ENCODE peak calls at places on chromosome 1, in ten cellular contexts. One of them, this sample, is unnamed.

GRCh38 chr1:91005285-91005684 is 16.6 kb downstream of the ZNF644 start:
- DNase-seq in adrenal gland: no peak
- DNase-seq in tibial artery: no peak
- DNase-seq in GM23338: no peak
- DNase-seq in colonic mucosa: no peak
- DNase-seq in Peyer's patch: no peak
- DNase-seq in nephron progenitor cell: no peak
- DNase-seq in WTC11: no peak
- DNase-seq in fibroblast of pulmonary artery: no peak
- DNase-seq in cardiac muscle cell: no peak
- DNase-seq in this sample: no peak

GRCh38 chr1:45221716-45222115 is 15.3 kb upstream of the ZSWIM5 start:
- DNase-seq in adrenal gland: no peak
- DNase-seq in tibial artery: no peak
- DNase-seq in GM23338: no peak
- DNase-seq in colonic mucosa: no peak
- DNase-seq in Peyer's patch: no peak
- DNase-seq in nephron progenitor cell: no peak
- DNase-seq in WTC11: no peak
- DNase-seq in fibroblast of pulmonary artery: no peak
- DNase-seq in cardiac muscle cell: no peak
- DNase-seq in this sample: no peak

GRCh38 chr1:67159233-67159632 is 7.0 kb upstream of the IL23R start:
- DNase-seq in adrenal gland: no peak
- DNase-seq in tibial artery: no peak
- DNase-seq in GM23338: no peak
- DNase-seq in colonic mucosa: no peak
- DNase-seq in Peyer's patch: no peak
- DNase-seq in nephron progenitor cell: no peak
- DNase-seq in WTC11: no peak
- DNase-seq in fibroblast of pulmonary artery: no peak
- DNase-seq in cardiac muscle cell: no peak
- DNase-seq in this sample: no peak

GRCh38 chr1:7454895-7455784 is 316.0 kb upstream of the VAMP3 start:
- DNase-seq in adrenal gland: no peak
- DNase-seq in tibial artery: no peak
- DNase-seq in GM23338: no peak
- DNase-seq in colonic mucosa: no peak
- DNase-seq in Peyer's patch: no peak
- DNase-seq in nephron progenitor cell: no peak
- DNase-seq in WTC11: no peak
- DNase-seq in fibroblast of pulmonary artery: no peak
- DNase-seq in cardiac muscle cell: no peak
- DNase-seq in this sample: peak

GRCh38 chr1:154784924-154785531 is 85.1 kb downstream of the KCNN3 start:
- DNase-seq in adrenal gland: no peak
- DNase-seq in tibial artery: peak
- DNase-seq in GM23338: peak
- DNase-seq in colonic mucosa: no peak
- DNase-seq in Peyer's patch: no peak
- DNase-seq in nephron progenitor cell: no peak
- DNase-seq in WTC11: no peak
- DNase-seq in fibroblast of pulmonary artery: peak
- DNase-seq in cardiac muscle cell: no peak
- DNase-seq in this sample: no peak

GRCh38 chr1:156640842-156641706 is 843 bp upstream of the BCAN start:
- DNase-seq in adrenal gland: no peak
- DNase-seq in tibial artery: no peak
- DNase-seq in GM23338: no peak
- DNase-seq in colonic mucosa: no peak
- DNase-seq in Peyer's patch: no peak
- DNase-seq in nephron progenitor cell: no peak
- DNase-seq in WTC11: no peak
- DNase-seq in fibroblast of pulmonary artery: no peak
- DNase-seq in cardiac muscle cell: no peak
- DNase-seq in this sample: no peak

GRCh38 chr1:8040586-8040985 is 14.5 kb upstream of the ERRFI1 start:
- DNase-seq in adrenal gland: peak
- DNase-seq in tibial artery: peak
- DNase-seq in GM23338: no peak
- DNase-seq in colonic mucosa: peak
- DNase-seq in Peyer's patch: no peak
- DNase-seq in nephron progenitor cell: no peak
- DNase-seq in WTC11: no peak
- DNase-seq in fibroblast of pulmonary artery: peak
- DNase-seq in cardiac muscle cell: no peak
- DNase-seq in this sample: peak

GRCh38 chr1:14724234-14724633 is 125.7 kb downstream of the KAZN start:
- DNase-seq in adrenal gland: no peak
- DNase-seq in tibial artery: no peak
- DNase-seq in GM23338: no peak
- DNase-seq in colonic mucosa: no peak
- DNase-seq in Peyer's patch: no peak
- DNase-seq in nephron progenitor cell: no peak
- DNase-seq in WTC11: no peak
- DNase-seq in fibroblast of pulmonary artery: no peak
- DNase-seq in cardiac muscle cell: no peak
- DNase-seq in this sample: no peak

GRCh38 chr1:106937104-106937503 is 119.4 kb upstream of the PRMT6 start:
- DNase-seq in adrenal gland: no peak
- DNase-seq in tibial artery: no peak
- DNase-seq in GM23338: no peak
- DNase-seq in colonic mucosa: no peak
- DNase-seq in Peyer's patch: no peak
- DNase-seq in nephron progenitor cell: no peak
- DNase-seq in WTC11: no peak
- DNase-seq in fibroblast of pulmonary artery: peak
- DNase-seq in cardiac muscle cell: no peak
- DNase-seq in this sample: no peak

DNA sequence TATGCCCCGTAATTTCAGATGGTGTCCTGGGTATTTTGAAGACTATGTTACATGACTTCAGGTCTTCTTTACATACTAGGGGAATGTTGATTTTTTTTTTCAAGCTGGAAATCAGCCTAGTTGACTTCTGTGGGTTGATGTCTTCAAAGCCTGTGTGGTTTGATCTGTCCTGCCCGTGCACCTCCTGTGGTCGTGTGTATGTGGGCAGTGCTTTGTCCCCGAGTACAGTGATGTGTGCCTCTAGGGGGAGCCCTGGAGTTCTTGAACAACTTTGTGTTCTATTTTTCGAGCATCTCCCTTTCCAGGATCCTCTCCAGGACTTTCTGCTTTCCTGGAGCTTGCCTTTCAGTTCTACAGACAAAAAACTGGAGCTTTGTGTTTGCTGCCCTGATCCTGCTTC is 28.9 kb downstream of the OBSCN start:
- DNase-seq in adrenal gland: peak
- DNase-seq in tibial artery: no peak
- DNase-seq in GM23338: peak
- DNase-seq in colonic mucosa: peak
- DNase-seq in Peyer's patch: no peak
- DNase-seq in nephron progenitor cell: no peak
- DNase-seq in WTC11: peak
- DNase-seq in fibroblast of pulmonary artery: peak
- DNase-seq in cardiac muscle cell: peak
- DNase-seq in this sample: peak
- TF ChIP-seq CTCF in adrenal gland: peak
- TF ChIP-seq CTCF in tibial artery: peak
- TF ChIP-seq CTCF in GM23338: peak
- TF ChIP-seq CTCF in colonic mucosa: peak
- TF ChIP-seq CTCF in Peyer's patch: no peak
- TF ChIP-seq CTCF in nephron progenitor cell: peak
- TF ChIP-seq CTCF in WTC11: peak
- TF ChIP-seq CTCF in fibroblast of pulmonary artery: peak
- TF ChIP-seq CTCF in cardiac muscle cell: peak
- TF ChIP-seq CTCF in this sample: no peak

GRCh38 chr1:228457017-228457395 is 30.2 kb upstream of the RNF187 start:
- DNase-seq in adrenal gland: no peak
- DNase-seq in tibial artery: no peak
- DNase-seq in GM23338: no peak
- DNase-seq in colonic mucosa: no peak
- DNase-seq in Peyer's patch: no peak
- DNase-seq in nephron progenitor cell: no peak
- DNase-seq in WTC11: no peak
- DNase-seq in fibroblast of pulmonary artery: no peak
- DNase-seq in cardiac muscle cell: no peak
- DNase-seq in this sample: no peak

GRCh38 chr1:228456252-228457016 is 30.7 kb upstream of the RNF187 start:
- DNase-seq in adrenal gland: no peak
- DNase-seq in tibial artery: no peak
- DNase-seq in GM23338: no peak
- DNase-seq in colonic mucosa: no peak
- DNase-seq in Peyer's patch: no peak
- DNase-seq in nephron progenitor cell: no peak
- DNase-seq in WTC11: no peak
- DNase-seq in fibroblast of pulmonary artery: no peak
- DNase-seq in cardiac muscle cell: no peak
- DNase-seq in this sample: no peak

GRCh38 chr1:228460830-228461229 is 26.4 kb upstream of the RNF187 start:
- DNase-seq in adrenal gland: no peak
- DNase-seq in tibial artery: no peak
- DNase-seq in GM23338: no peak
- DNase-seq in colonic mucosa: no peak
- DNase-seq in Peyer's patch: no peak
- DNase-seq in nephron progenitor cell: no peak
- DNase-seq in WTC11: no peak
- DNase-seq in fibroblast of pulmonary artery: no peak
- DNase-seq in cardiac muscle cell: no peak
- DNase-seq in this sample: no peak

GRCh38 chr1:228457396-228458176 is 29.6 kb upstream of the RNF187 start:
- DNase-seq in adrenal gland: peak
- DNase-seq in tibial artery: peak
- DNase-seq in GM23338: peak
- DNase-seq in colonic mucosa: peak
- DNase-seq in Peyer's patch: peak
- DNase-seq in nephron progenitor cell: peak
- DNase-seq in WTC11: peak
- DNase-seq in fibroblast of pulmonary artery: peak
- DNase-seq in cardiac muscle cell: peak
- DNase-seq in this sample: peak

DNA sequence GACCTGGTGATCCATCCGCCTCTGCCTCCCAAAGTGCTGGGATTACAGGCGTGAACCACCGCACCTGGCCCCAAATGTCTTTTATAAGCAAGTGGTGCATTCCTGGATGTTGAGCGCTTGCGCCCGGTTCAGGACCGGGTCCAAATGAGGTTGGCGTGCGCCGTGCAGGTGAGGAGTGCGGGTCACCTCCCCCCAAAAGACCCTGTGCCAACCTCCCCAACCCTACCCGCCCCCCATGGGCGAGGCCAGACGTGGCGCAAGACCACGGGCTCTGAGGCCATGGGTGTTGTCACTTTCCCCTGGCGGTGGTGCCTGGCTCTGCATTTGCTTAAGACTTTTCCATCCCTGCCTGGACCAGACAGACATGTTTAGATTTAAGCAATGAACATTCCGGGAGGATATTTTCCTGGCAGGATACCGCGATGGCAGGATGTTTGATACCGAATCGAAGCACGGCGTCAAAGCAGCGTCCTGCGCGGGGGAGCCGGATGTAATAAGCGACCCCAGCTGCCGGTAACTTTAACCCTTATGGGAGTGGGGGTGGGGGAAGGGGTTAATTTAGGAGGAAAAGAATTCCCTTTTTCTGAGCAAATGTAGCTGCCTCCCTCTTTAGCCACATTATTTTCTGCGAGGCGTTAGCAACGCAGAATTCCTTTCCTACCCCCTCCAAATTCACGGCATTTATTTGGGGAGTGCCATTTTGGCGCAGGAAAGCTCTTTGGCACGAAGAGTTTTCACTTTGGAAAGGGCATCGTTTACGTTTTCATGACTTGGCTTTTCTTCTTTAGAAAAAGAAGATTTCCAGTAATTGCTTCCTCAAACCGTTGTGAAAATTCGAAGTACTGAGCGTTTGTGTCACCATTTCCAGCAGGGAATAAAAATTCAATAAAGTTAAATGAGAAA is 27.8 kb upstream of the RNF187 start:
- DNase-seq in adrenal gland: peak
- DNase-seq in tibial artery: peak
- DNase-seq in GM23338: peak
- DNase-seq in colonic mucosa: peak
- DNase-seq in Peyer's patch: peak
- DNase-seq in nephron progenitor cell: peak
- DNase-seq in WTC11: peak
- DNase-seq in fibroblast of pulmonary artery: peak
- DNase-seq in cardiac muscle cell: peak
- DNase-seq in this sample: peak
- TF ChIP-seq CTCF in adrenal gland: peak
- TF ChIP-seq CTCF in tibial artery: peak
- TF ChIP-seq CTCF in GM23338: peak
- TF ChIP-seq CTCF in colonic mucosa: peak
- TF ChIP-seq CTCF in Peyer's patch: peak
- TF ChIP-seq CTCF in nephron progenitor cell: peak
- TF ChIP-seq CTCF in WTC11: peak
- TF ChIP-seq CTCF in fibroblast of pulmonary artery: peak
- TF ChIP-seq CTCF in cardiac muscle cell: peak
- TF ChIP-seq CTCF in this sample: peak

GRCh38 chr1:118223426-118223825 is 38.4 kb upstream of the SPAG17 start:
- DNase-seq in adrenal gland: no peak
- DNase-seq in tibial artery: no peak
- DNase-seq in GM23338: peak
- DNase-seq in colonic mucosa: no peak
- DNase-seq in Peyer's patch: no peak
- DNase-seq in nephron progenitor cell: peak
- DNase-seq in WTC11: peak
- DNase-seq in fibroblast of pulmonary artery: peak
- DNase-seq in cardiac muscle cell: peak
- DNase-seq in this sample: peak
- TF ChIP-seq CTCF in adrenal gland: no peak
- TF ChIP-seq CTCF in tibial artery: no peak
- TF ChIP-seq CTCF in GM23338: peak
- TF ChIP-seq CTCF in colonic mucosa: no peak
- TF ChIP-seq CTCF in Peyer's patch: no peak
- TF ChIP-seq CTCF in nephron progenitor cell: peak
- TF ChIP-seq CTCF in WTC11: peak
- TF ChIP-seq CTCF in fibroblast of pulmonary artery: peak
- TF ChIP-seq CTCF in cardiac muscle cell: peak
- TF ChIP-seq CTCF in this sample: no peak

DNA sequence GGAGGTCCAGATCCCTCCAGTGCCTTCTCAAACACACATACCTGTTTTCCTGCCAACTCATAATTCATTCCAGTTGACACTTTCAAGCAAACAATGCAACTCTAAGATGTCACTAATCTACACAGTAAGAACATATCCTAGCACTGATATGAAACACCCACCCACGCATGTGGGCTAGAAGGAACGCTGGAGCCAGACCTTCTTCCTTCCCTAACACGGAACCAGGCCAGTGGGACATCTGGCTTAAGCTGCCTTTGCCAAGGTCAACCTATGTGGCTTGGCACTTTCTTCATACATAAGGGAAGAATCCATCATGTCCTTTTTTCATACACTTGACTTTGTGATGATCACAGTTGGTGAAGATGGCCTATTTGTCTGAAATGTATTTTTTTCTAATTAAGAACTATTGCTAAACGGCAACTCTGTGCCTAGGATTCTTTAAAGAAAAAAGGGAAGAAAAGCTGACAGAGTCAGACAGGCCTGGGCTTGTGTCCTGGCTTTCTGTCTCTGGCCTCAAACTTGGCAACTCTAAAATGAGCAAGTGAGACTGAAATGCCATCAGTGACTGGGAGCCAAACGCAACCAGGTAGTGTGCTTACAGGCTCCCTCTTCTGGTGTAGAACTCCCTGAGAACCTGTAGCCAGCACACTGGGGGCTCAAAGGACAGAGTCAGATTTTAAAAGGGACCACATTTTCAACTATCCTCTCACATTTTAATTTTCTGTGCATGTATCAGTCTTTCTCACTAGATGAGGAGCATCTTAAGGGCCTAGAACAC is 92.6 kb upstream of the BEND5 start:
- DNase-seq in adrenal gland: no peak
- DNase-seq in tibial artery: no peak
- DNase-seq in GM23338: peak
- DNase-seq in colonic mucosa: no peak
- DNase-seq in Peyer's patch: no peak
- DNase-seq in nephron progenitor cell: no peak
- DNase-seq in WTC11: peak
- DNase-seq in fibroblast of pulmonary artery: peak
- DNase-seq in cardiac muscle cell: no peak
- DNase-seq in this sample: no peak
- TF ChIP-seq CTCF in adrenal gland: no peak
- TF ChIP-seq CTCF in tibial artery: no peak
- TF ChIP-seq CTCF in GM23338: peak
- TF ChIP-seq CTCF in colonic mucosa: no peak
- TF ChIP-seq CTCF in Peyer's patch: no peak
- TF ChIP-seq CTCF in nephron progenitor cell: no peak
- TF ChIP-seq CTCF in WTC11: no peak
- TF ChIP-seq CTCF in fibroblast of pulmonary artery: peak
- TF ChIP-seq CTCF in cardiac muscle cell: no peak
- TF ChIP-seq CTCF in this sample: no peak

This sample was measured in testis.